ENCODE peak calls at places on chromosomes 7 and 10, in four cellular contexts. T is colonic mucosa, Q is spleen, Z is cardiac muscle cell. L is an unnamed sample.
A peak's percentile ranks its signal among the peaks of the same experiment; 100 is the strongest.

GRCh38 chr10:32253300-32253699 is 93.7 kb downstream of the EPC1 start:
- DNase-seq in Q (no peak), Z (no peak), T (peak; percentile 41), L (no peak)

GRCh38 chr7:48611993-48612392 is 312.4 kb upstream of the CDC14C start:
- DNase-seq in Q (no peak), T (no peak), Z (no peak), L (no peak)

GRCh38 chr7:83366629-83367028 is 203.9 kb upstream of the PCLO start:
- DNase-seq in T (no peak), Z (no peak), Q (no peak), L (no peak)

GRCh38 chr10:23413629-23414089 is 25.2 kb upstream of the OTUD1 start:
- DNase-seq in T (no peak), Q (no peak), Z (no peak), L (no peak)

GRCh38 chr10:73758704-73759511 is 14.7 kb downstream of the SEC24C start:
- DNase-seq in Z (no peak), T (no peak), Q (no peak), L (no peak)

GRCh38 chr7:135232720-135233119 is 918 bp upstream of the STRA8 start:
- DNase-seq in Q (no peak), Z (no peak), T (no peak), L (no peak)

GRCh38 chr10:132389631-132390454 is 7.2 kb upstream of the PWWP2B start:
- DNase-seq in T (no peak), Z (no peak), Q (peak; percentile 80), L (no peak)

GRCh38 chr10:78283069-78283682 is 249.5 kb downstream of the RPS24 start:
- DNase-seq in T (no peak), Q (peak; percentile 40), Z (no peak), L (no peak)

GRCh38 chr7:27745064-27745583 is 5.2 kb downstream of the TAX1BP1 start:
- DNase-seq in T (no peak), Q (no peak), Z (peak; percentile 54), L (no peak)

GRCh38 chr10:102620138-102620591 is 24.1 kb upstream of the TRIM8 start:
- DNase-seq in Q (no peak), Z (no peak), T (no peak), L (no peak)

GRCh38 chr7:98837632-98837972 is 32.2 kb downstream of the TMEM130 start:
- DNase-seq in Q (no peak), T (no peak), Z (no peak), L (no peak)

GRCh38 chr10:104274762-104275721 is 6.1 kb downstream of the GSTO2 start:
- DNase-seq in Z (peak; percentile 52), T (peak; percentile 65), Q (peak; percentile 87), L (peak; percentile 31)

GRCh38 chr7:877312-878232 is 1.2 kb downstream of the GET4 start:
- DNase-seq in T (peak; percentile 46), Q (peak; percentile 87), Z (no peak), L (no peak)

GRCh38 chr10:69415049-69415448 is 1.7 kb downstream of the TACR2 start:
- DNase-seq in Z (no peak), T (no peak), Q (peak; percentile 68), L (no peak)

GRCh38 chr7:107638594-107638993 is 22.0 kb upstream of the SLC26A4 start:
- DNase-seq in Q (no peak), T (no peak), Z (no peak), L (no peak)

GRCh38 chr7:134623193-134623592 is 23.5 kb upstream of the BPGM start:
- DNase-seq in Z (no peak), Q (no peak), T (no peak), L (no peak)

GRCh38 chr10:50358411-50358810 is 107.1 kb upstream of the ASAH2 start:
- DNase-seq in Z (no peak), Q (no peak), T (no peak), L (no peak)

GRCh38 chr7:85695041-85695990 is 508.5 kb upstream of the SEMA3D start:
- DNase-seq in T (no peak), Z (no peak), Q (no peak), L (no peak)

DNA sequence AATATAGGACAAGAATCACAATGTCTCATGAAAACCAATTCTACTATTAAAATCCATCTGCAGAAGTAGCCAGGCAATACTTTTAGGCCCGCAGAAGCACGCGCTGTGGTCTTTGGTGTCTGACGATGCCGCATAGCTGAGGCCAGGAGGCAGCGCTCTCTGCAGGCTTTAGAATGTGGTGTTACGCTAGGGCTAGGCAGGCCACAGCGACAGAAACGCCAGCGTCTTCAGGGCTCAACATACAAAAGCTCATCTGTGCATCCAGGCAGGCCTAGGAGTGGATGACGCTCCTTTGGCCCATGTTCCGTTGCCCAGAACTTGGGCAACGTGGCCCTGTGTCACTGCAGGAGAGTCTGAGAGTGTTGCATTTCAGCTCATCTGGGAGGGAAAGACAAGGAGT is 601.1 kb upstream of the FOXK1 start:
- DNase-seq in T (no peak), Q (peak; percentile 39), Z (no peak), L (no peak)
- H3K9me3 ChIP-seq in T (no peaks in the 10 kb centered on the region), Q (no peaks in the 10 kb centered on the region), Z (no peaks in the 10 kb centered on the region), L (no peaks in the 10 kb centered on the region)

GRCh38 chr7:9091282-9091681 is 657.9 kb downstream of the NXPH1 start:
- DNase-seq in Z (no peak), Q (no peak), T (no peak), L (no peak)
- H3K9me3 ChIP-seq in Z (no peaks in the 10 kb centered on the region), Q (no peaks in the 10 kb centered on the region), T (no peaks in the 10 kb centered on the region), L (no peaks in the 10 kb centered on the region)

DNA sequence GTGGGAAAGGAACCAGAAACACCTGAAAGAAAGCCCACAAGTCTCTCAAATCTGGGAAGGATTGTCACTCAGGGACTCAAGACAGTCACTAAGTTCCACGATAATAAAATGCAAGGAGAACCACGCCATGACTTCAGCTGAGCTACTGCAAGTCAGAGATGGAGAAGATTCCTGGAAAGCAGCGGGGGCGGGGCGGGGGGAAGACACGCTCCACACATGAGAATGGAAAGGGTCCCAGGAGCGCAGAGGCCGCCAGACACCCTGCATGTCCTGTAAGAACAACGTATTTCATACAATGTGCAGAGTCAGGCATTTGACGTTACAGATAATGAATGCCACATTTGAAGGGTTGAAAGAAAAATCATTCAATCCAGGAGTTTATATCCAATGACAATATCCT is 448.1 kb downstream of the PTPRN2 start:
- DNase-seq in T (no peak), Z (no peak), Q (no peak), L (no peak)
- H3K9me3 ChIP-seq in T (no peaks in the 10 kb centered on the region), Z (no peaks in the 10 kb centered on the region), Q (no peaks in the 10 kb centered on the region), L (no peaks in the 10 kb centered on the region)

GRCh38 chr7:71521506-71521905 is 389.6 kb downstream of the GALNT17 start:
- DNase-seq in T (peak; percentile 19), Z (no peak), Q (no peak), L (no peak)

GRCh38 chr7:71518880-71519279 is 386.9 kb downstream of the GALNT17 start:
- DNase-seq in Q (no peak), T (no peak), Z (no peak), L (no peak)

GRCh38 chr7:71517940-71518339 is 386.0 kb downstream of the GALNT17 start:
- DNase-seq in T (no peak), Q (no peak), Z (no peak), L (no peak)
- H3K9me3 ChIP-seq in T (no peaks in the 10 kb centered on the region), Q (peaks cover 6% of the 10 kb centered on the region), Z (no peaks in the 10 kb centered on the region), L (peaks cover 4% of the 10 kb centered on the region)

GRCh38 chr7:153414288-153414629 is 637.9 kb upstream of the DPP6 start:
- DNase-seq in Q (no peak), T (no peak), Z (no peak), L (no peak)
- H3K9me3 ChIP-seq in Q (no peaks in the 10 kb centered on the region), T (no peaks in the 10 kb centered on the region), Z (no peaks in the 10 kb centered on the region), L (peaks cover 4% of the 10 kb centered on the region)

L was measured in T-helper 17 cell.